ENCODE peak calls at places on chromosomes 16 and 17, in eight cellular contexts. One of them, this sample, is unnamed.

GRCh38 chr17:13601776-13602551 is at the start of gene HS3ST3A1:
- DNase-seq in HCT116: no peak
- DNase-seq in PC-3: peak
- DNase-seq in GM23338: peak
- DNase-seq in IMR-90: peak
- DNase-seq in keratinocyte: no peak
- DNase-seq in A549: no peak
- DNase-seq in neural progenitor cell: peak
- DNase-seq in this sample: no peak

GRCh38 chr17:74778960-74779359 is 2.8 kb upstream of the NAT9 start:
- DNase-seq in HCT116: no peak
- DNase-seq in GM23338: no peak
- DNase-seq in IMR-90: peak
- DNase-seq in neural progenitor cell: no peak
- DNase-seq in PC-3: no peak
- DNase-seq in A549: no peak
- DNase-seq in keratinocyte: no peak
- DNase-seq in this sample: no peak

GRCh38 chr17:48816774-48817590 is at the start of gene TTLL6:
- DNase-seq in IMR-90: peak
- DNase-seq in neural progenitor cell: peak
- DNase-seq in keratinocyte: no peak
- DNase-seq in HCT116: peak
- DNase-seq in GM23338: peak
- DNase-seq in A549: peak
- DNase-seq in PC-3: peak
- DNase-seq in this sample: peak

GRCh38 chr17:47335101-47335936 is 11.6 kb downstream of the EFCAB13 start:
- DNase-seq in keratinocyte: no peak
- DNase-seq in neural progenitor cell: no peak
- DNase-seq in GM23338: no peak
- DNase-seq in HCT116: no peak
- DNase-seq in IMR-90: no peak
- DNase-seq in A549: no peak
- DNase-seq in PC-3: no peak
- DNase-seq in this sample: no peak

GRCh38 chr17:56305017-56305416 is 151.7 kb downstream of the ANKFN1 start:
- DNase-seq in A549: no peak
- DNase-seq in PC-3: peak
- DNase-seq in keratinocyte: no peak
- DNase-seq in GM23338: peak
- DNase-seq in HCT116: no peak
- DNase-seq in neural progenitor cell: no peak
- DNase-seq in IMR-90: no peak
- DNase-seq in this sample: no peak

GRCh38 chr16:84749815-84750214 is 50.0 kb downstream of the USP10 start:
- DNase-seq in A549: no peak
- DNase-seq in keratinocyte: no peak
- DNase-seq in IMR-90: no peak
- DNase-seq in neural progenitor cell: no peak
- DNase-seq in PC-3: no peak
- DNase-seq in GM23338: no peak
- DNase-seq in HCT116: no peak
- DNase-seq in this sample: no peak

GRCh38 chr16:69273009-69273408 is 38.1 kb upstream of the VPS4A start:
- DNase-seq in neural progenitor cell: no peak
- DNase-seq in HCT116: no peak
- DNase-seq in PC-3: no peak
- DNase-seq in IMR-90: peak
- DNase-seq in keratinocyte: no peak
- DNase-seq in A549: no peak
- DNase-seq in GM23338: no peak
- DNase-seq in this sample: no peak

GRCh38 chr17:73342057-73342522 is 30.3 kb upstream of the CDC42EP4 start:
- DNase-seq in keratinocyte: no peak
- DNase-seq in A549: peak
- DNase-seq in PC-3: peak
- DNase-seq in neural progenitor cell: peak
- DNase-seq in IMR-90: peak
- DNase-seq in GM23338: peak
- DNase-seq in HCT116: no peak
- DNase-seq in this sample: no peak

GRCh38 chr17:82524540-82524939 is 5.0 kb downstream of the FOXK2 start:
- DNase-seq in keratinocyte: no peak
- DNase-seq in neural progenitor cell: no peak
- DNase-seq in HCT116: no peak
- DNase-seq in IMR-90: no peak
- DNase-seq in A549: no peak
- DNase-seq in PC-3: no peak
- DNase-seq in GM23338: no peak
- DNase-seq in this sample: no peak

GRCh38 chr17:38717139-38717745 is 12.2 kb downstream of the MLLT6 start:
- DNase-seq in keratinocyte: no peak
- DNase-seq in GM23338: no peak
- DNase-seq in IMR-90: no peak
- DNase-seq in A549: no peak
- DNase-seq in PC-3: no peak
- DNase-seq in HCT116: no peak
- DNase-seq in neural progenitor cell: no peak
- DNase-seq in this sample: no peak

GRCh38 chr16:46688657-46689491 is at the start of gene VPS35:
- DNase-seq in keratinocyte: peak
- DNase-seq in HCT116: peak
- DNase-seq in GM23338: peak
- DNase-seq in neural progenitor cell: peak
- DNase-seq in IMR-90: peak
- DNase-seq in PC-3: peak
- DNase-seq in A549: peak
- DNase-seq in this sample: peak

GRCh38 chr16:46690281-46691178 is 1.1 kb downstream of the ORC6 start:
- DNase-seq in IMR-90: peak
- DNase-seq in HCT116: no peak
- DNase-seq in A549: no peak
- DNase-seq in GM23338: no peak
- DNase-seq in PC-3: peak
- DNase-seq in keratinocyte: no peak
- DNase-seq in neural progenitor cell: peak
- DNase-seq in this sample: peak

GRCh38 chr16:46688101-46688656 is 799 bp downstream of the VPS35 start:
- DNase-seq in neural progenitor cell: no peak
- DNase-seq in GM23338: no peak
- DNase-seq in keratinocyte: no peak
- DNase-seq in HCT116: no peak
- DNase-seq in A549: no peak
- DNase-seq in PC-3: peak
- DNase-seq in IMR-90: peak
- DNase-seq in this sample: no peak

GRCh38 chr16:46691720-46692119 is 2.3 kb downstream of the ORC6 start:
- DNase-seq in keratinocyte: no peak
- DNase-seq in A549: no peak
- DNase-seq in GM23338: no peak
- DNase-seq in IMR-90: peak
- DNase-seq in PC-3: no peak
- DNase-seq in neural progenitor cell: no peak
- DNase-seq in HCT116: no peak
- DNase-seq in this sample: no peak

DNA sequence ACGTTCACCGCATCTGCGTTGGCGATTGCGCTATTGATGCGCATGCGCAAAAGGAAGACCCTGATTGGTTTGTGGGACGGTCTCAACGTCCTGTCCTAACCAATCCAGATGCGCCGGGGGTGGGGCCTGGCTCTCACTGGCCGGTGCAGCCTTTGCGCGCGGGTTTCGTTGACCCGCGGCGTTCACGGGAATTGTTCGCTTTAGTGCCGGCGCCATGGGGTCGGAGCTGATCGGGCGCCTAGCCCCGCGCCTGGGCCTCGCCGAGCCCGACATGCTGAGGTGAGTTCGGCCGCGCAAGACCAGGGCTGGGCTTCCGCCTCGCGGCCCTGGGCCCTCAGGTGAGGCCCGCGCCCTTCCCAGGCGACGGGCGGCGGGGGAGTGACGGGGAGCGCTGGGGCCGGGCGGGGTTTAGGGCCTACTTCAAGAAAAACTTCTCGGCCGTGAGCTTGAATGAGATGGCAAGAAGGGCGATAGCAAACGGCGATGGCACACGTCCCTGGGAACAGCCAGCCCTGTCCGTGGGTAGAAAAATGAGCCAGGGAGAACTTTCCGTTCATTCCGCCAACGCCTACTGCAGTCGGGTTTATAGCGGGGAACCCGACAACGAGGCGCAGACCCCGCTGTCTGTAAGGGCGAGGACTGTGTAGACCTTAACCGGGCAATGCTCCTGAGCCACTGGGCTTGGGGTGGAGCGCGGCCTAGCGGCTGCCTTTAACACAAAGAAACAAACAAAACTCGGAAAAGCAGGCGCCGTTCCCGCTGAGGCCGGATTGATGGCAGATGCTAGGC is at the start of gene ORC6:
- DNase-seq in neural progenitor cell: peak
- DNase-seq in A549: peak
- DNase-seq in IMR-90: peak
- DNase-seq in PC-3: peak
- DNase-seq in GM23338: peak
- DNase-seq in HCT116: peak
- DNase-seq in keratinocyte: peak
- DNase-seq in this sample: peak
- TF ChIP-seq CTCF in neural progenitor cell: peak
- TF ChIP-seq CTCF in A549: peak
- TF ChIP-seq CTCF in IMR-90: peak
- TF ChIP-seq CTCF in PC-3: peak
- TF ChIP-seq CTCF in GM23338: peak
- TF ChIP-seq CTCF in HCT116: peak
- TF ChIP-seq CTCF in keratinocyte: peak
- TF ChIP-seq CTCF in this sample: peak

DNA sequence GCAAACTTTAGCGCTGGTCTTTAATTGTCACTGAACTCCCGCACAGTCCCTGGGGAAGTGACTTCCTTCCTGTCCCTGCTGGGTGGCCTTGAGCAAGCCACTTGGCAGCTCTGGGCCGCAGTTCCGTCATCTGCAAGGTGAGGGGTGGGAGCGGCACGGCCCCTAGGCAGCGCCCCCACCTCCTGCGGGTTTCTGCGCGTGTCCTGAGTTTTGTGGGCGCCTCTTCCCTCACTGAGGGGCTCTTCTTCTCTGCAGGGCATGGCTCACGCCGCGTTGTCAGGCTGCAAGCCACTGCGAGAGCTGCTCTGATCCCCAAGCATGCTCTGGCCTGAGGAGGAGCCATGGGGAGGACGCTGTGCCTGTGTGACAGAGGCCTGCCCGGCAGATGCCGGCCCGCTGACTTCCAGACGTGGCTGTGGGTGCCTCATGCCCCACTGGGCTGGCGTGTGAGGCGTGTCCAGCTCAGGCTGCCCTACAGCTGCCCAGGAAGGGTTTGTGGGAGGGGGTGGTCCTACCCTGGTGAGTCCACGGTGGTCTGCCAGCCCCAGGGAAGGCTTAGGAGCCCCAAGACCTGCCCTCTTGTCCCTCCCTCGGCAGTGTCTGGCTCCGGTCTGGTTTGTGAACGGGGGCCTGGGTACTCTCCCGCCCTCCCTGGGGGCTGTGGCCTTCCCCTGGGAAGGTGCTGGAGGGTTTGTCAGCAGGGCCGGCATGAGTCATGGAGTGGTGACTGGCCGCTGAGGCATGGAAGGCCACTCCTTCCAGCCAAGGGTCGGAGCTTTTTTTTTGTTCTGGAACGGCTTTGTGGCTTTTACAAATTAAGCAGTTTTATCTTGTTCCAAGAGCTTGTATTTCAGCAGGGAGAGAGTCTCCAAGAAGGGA is 182.0 kb downstream of the SEC14L1 start:
- DNase-seq in HCT116: peak
- DNase-seq in GM23338: no peak
- DNase-seq in PC-3: peak
- DNase-seq in keratinocyte: peak
- DNase-seq in A549: peak
- DNase-seq in neural progenitor cell: peak
- DNase-seq in IMR-90: peak
- DNase-seq in this sample: no peak
- H3K4me2 ChIP-seq in HCT116: peak
- H3K4me2 ChIP-seq in GM23338: no peak
- H3K4me2 ChIP-seq in PC-3: peak
- H3K4me2 ChIP-seq in keratinocyte: peak
- H3K4me2 ChIP-seq in A549: peak
- H3K4me2 ChIP-seq in neural progenitor cell: no peak
- H3K4me2 ChIP-seq in IMR-90: peak
- H3K4me2 ChIP-seq in this sample: peak

DNA sequence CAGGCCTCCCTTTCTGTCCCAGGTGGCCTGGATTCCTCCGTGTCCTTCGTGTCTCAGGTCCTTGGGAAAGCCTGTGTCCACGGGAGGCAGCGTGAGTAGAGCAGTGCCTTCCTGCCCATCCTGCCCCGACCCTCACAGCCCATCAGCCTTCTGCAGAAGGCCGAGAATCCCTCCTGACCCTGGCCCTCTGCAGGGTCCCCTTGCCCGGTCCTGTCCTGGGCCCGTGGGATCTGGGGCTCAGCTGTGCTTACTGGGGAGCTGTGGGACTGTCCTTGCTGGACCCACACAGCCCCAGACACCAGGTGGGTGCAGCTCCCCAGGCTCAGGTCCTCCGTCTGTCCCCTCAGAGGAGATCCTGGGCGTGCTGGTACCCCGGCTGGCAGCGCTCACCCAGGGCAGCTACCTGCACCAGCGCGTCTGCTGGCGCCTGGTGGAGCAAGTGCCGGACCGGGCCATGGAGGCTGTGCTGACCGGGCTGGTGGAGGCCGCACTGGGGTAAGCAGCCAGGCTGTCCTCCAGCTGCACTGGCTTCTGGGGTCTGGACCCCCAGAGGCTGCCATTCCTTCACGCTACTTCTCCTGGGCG is 3.9 kb downstream of the TELO2 start:
- DNase-seq in A549: no peak
- DNase-seq in HCT116: no peak
- DNase-seq in neural progenitor cell: no peak
- DNase-seq in keratinocyte: no peak
- DNase-seq in GM23338: no peak
- DNase-seq in PC-3: no peak
- DNase-seq in IMR-90: no peak
- DNase-seq in this sample: no peak
- H3K4me3 ChIP-seq in A549: no peak
- H3K4me3 ChIP-seq in HCT116: no peak
- H3K4me3 ChIP-seq in neural progenitor cell: no peak
- H3K4me3 ChIP-seq in keratinocyte: no peak
- H3K4me3 ChIP-seq in GM23338: no peak
- H3K4me3 ChIP-seq in PC-3: no peak
- H3K4me3 ChIP-seq in IMR-90: no peak
- H3K4me3 ChIP-seq in this sample: no peak

GRCh38 chr16:6122401-6122800 is 1024.8 kb upstream of the EEF2KMT start:
- DNase-seq in PC-3: no peak
- DNase-seq in neural progenitor cell: peak
- DNase-seq in keratinocyte: no peak
- DNase-seq in A549: no peak
- DNase-seq in HCT116: no peak
- DNase-seq in IMR-90: no peak
- DNase-seq in GM23338: no peak
- DNase-seq in this sample: no peak
- TF ChIP-seq CTCF in PC-3: no peak
- TF ChIP-seq CTCF in neural progenitor cell: no peak
- TF ChIP-seq CTCF in keratinocyte: no peak
- TF ChIP-seq CTCF in A549: no peak
- TF ChIP-seq CTCF in HCT116: no peak
- TF ChIP-seq CTCF in IMR-90: no peak
- TF ChIP-seq CTCF in GM23338: no peak
- TF ChIP-seq CTCF in this sample: no peak

This sample was measured in MM.1S.